ENCODE peak calls at places on chromosome 15, in five cellular contexts. One of them, this sample, is unnamed. For H3K27me3, the result is how much of the 10 kb centered on the place peaks cover.

GRCh38 chr15:76588811-76589747 is 252.5 kb downstream of the ISL2 start:
- DNase-seq in tibial nerve: no peak
- DNase-seq in heart right ventricle: no peak
- DNase-seq in uterus: no peak
- DNase-seq in right cardiac atrium: peak
- DNase-seq in this sample: no peak

GRCh38 chr15:77335298-77335697 is 84.6 kb downstream of the PEAK1 start:
- DNase-seq in uterus: no peak
- DNase-seq in right cardiac atrium: peak
- DNase-seq in tibial nerve: no peak
- DNase-seq in heart right ventricle: peak
- DNase-seq in this sample: peak

GRCh38 chr15:84057714-84058331 is 177.8 kb upstream of the GOLGA6L4 start:
- DNase-seq in uterus: no peak
- DNase-seq in right cardiac atrium: no peak
- DNase-seq in tibial nerve: no peak
- DNase-seq in heart right ventricle: no peak
- DNase-seq in this sample: no peak

GRCh38 chr15:101124731-101125558 is 126.9 kb downstream of the CHSY1 start:
- DNase-seq in uterus: no peak
- DNase-seq in heart right ventricle: no peak
- DNase-seq in tibial nerve: no peak
- DNase-seq in right cardiac atrium: peak
- DNase-seq in this sample: no peak

GRCh38 chr15:78355185-78355584 is 15.0 kb downstream of the CRABP1 start:
- DNase-seq in heart right ventricle: no peak
- DNase-seq in uterus: no peak
- DNase-seq in tibial nerve: no peak
- DNase-seq in right cardiac atrium: no peak
- DNase-seq in this sample: no peak

GRCh38 chr15:84840741-84841429 is 23.7 kb downstream of the ALPK3 start:
- DNase-seq in uterus: peak
- DNase-seq in right cardiac atrium: peak
- DNase-seq in heart right ventricle: peak
- DNase-seq in tibial nerve: peak
- DNase-seq in this sample: no peak

GRCh38 chr15:94607176-94607654 is 375.9 kb downstream of the MCTP2 start:
- DNase-seq in heart right ventricle: peak
- DNase-seq in tibial nerve: peak
- DNase-seq in uterus: no peak
- DNase-seq in right cardiac atrium: peak
- DNase-seq in this sample: no peak

GRCh38 chr15:66832679-66833078 is 130.6 kb downstream of the SMAD6 start:
- DNase-seq in right cardiac atrium: no peak
- DNase-seq in tibial nerve: no peak
- DNase-seq in heart right ventricle: no peak
- DNase-seq in uterus: no peak
- DNase-seq in this sample: no peak

GRCh38 chr15:63628123-63628822 is 31.1 kb downstream of the FBXL22 start:
- DNase-seq in tibial nerve: no peak
- DNase-seq in uterus: no peak
- DNase-seq in heart right ventricle: no peak
- DNase-seq in right cardiac atrium: no peak
- DNase-seq in this sample: no peak

GRCh38 chr15:63633312-63633711 is 36.1 kb downstream of the FBXL22 start:
- DNase-seq in tibial nerve: no peak
- DNase-seq in heart right ventricle: no peak
- DNase-seq in uterus: no peak
- DNase-seq in right cardiac atrium: no peak
- DNase-seq in this sample: no peak

GRCh38 chr15:63634154-63634553 is 37.0 kb downstream of the FBXL22 start:
- DNase-seq in tibial nerve: no peak
- DNase-seq in right cardiac atrium: no peak
- DNase-seq in heart right ventricle: no peak
- DNase-seq in uterus: no peak
- DNase-seq in this sample: no peak

GRCh38 chr15:63626955-63627354 is 29.8 kb downstream of the FBXL22 start:
- DNase-seq in right cardiac atrium: no peak
- DNase-seq in tibial nerve: no peak
- DNase-seq in uterus: no peak
- DNase-seq in heart right ventricle: no peak
- DNase-seq in this sample: no peak

GRCh38 chr15:63630036-63630751 is 33.0 kb downstream of the FBXL22 start:
- DNase-seq in heart right ventricle: no peak
- DNase-seq in tibial nerve: peak
- DNase-seq in uterus: no peak
- DNase-seq in right cardiac atrium: no peak
- DNase-seq in this sample: no peak
- H3K27me3 ChIP-seq in heart right ventricle: under half
- H3K27me3 ChIP-seq in tibial nerve: under half
- H3K27me3 ChIP-seq in uterus: under half
- H3K27me3 ChIP-seq in right cardiac atrium: under half
- H3K27me3 ChIP-seq in this sample: under half

GRCh38 chr15:89776274-89777072 is at the start of gene MESP2:
- DNase-seq in uterus: peak
- DNase-seq in tibial nerve: peak
- DNase-seq in right cardiac atrium: peak
- DNase-seq in heart right ventricle: peak
- DNase-seq in this sample: peak

GRCh38 chr15:89775815-89776214 is 317 bp upstream of the MESP2 start:
- DNase-seq in right cardiac atrium: no peak
- DNase-seq in heart right ventricle: no peak
- DNase-seq in tibial nerve: no peak
- DNase-seq in uterus: no peak
- DNase-seq in this sample: no peak

GRCh38 chr15:89774492-89774891 is 1.6 kb upstream of the MESP2 start:
- DNase-seq in heart right ventricle: no peak
- DNase-seq in tibial nerve: no peak
- DNase-seq in uterus: no peak
- DNase-seq in right cardiac atrium: no peak
- DNase-seq in this sample: no peak

GRCh38 chr15:89770041-89770440 is 6.1 kb upstream of the MESP2 start:
- DNase-seq in tibial nerve: no peak
- DNase-seq in right cardiac atrium: no peak
- DNase-seq in uterus: no peak
- DNase-seq in heart right ventricle: no peak
- DNase-seq in this sample: no peak

DNA sequence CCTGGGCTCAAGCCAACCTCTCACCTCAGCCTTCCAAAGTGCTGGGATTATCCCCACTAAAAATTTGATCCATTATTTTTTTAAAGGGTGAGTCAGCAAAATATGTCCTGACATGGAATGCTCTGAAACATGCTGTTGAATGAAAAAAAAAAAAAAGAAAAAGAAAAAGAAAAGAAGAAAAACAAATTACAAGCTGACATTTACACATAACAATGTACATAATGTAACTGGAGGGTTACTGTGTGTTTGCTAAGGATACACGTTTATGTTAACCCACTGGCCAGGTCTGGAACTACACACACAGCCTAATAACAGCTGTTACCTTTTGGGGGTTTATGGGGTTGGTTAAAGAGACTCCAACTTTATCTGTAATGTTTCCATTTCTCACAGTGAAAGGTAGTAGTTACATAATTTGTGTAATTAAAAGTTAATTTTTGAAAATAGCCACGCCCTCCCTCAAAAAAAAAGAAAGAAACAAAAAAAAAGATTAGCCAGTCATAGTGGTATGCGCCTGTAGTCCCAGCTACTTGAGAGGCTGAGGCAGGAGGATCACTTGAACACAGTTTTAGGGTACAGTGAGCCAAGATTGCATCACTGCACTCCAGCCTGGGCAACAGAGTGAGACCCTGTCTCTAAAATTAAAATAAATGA is 3.1 kb upstream of the MESP2 start:
- DNase-seq in tibial nerve: no peak
- DNase-seq in heart right ventricle: no peak
- DNase-seq in right cardiac atrium: no peak
- DNase-seq in uterus: no peak
- DNase-seq in this sample: no peak
- H3K27me3 ChIP-seq in tibial nerve: under half
- H3K27me3 ChIP-seq in heart right ventricle: under half
- H3K27me3 ChIP-seq in right cardiac atrium: under half
- H3K27me3 ChIP-seq in uterus: under half
- H3K27me3 ChIP-seq in this sample: under half

DNA sequence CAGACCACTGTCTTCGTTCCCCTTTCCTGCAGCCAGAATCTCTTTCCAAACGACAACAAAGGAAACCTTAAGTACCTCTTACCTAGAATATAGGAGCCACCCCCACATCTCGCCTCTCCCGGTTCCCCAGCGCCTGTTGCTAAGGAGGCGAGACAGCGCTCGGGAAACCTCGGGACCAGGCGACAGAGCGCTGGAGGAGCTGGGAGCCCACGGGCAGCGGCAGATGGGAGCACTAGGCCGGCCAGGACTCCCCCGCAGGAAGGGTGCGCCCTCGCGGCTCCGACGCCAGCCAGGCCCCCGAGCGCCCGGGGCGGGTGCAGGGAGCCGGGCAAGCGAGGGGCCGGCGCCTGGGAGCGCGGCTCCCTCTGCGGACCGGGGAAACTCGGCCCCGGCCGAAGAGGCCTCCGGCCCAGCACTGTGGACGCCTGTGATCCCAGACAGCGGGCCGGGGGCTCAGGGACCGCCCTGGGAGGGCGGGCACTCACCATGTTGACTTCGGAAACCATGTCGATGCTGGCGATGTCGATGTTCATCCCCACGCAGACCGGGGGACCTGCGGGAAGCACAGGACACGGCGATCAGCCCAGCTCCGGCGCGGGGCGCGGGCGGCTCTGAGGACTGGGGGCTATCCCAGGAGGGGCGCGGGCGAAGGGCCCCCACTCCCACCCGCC is 814 bp downstream of the GABRB3 start:
- DNase-seq in tibial nerve: no peak
- DNase-seq in uterus: no peak
- DNase-seq in heart right ventricle: no peak
- DNase-seq in right cardiac atrium: peak
- DNase-seq in this sample: peak
- H3K27me3 ChIP-seq in tibial nerve: under half
- H3K27me3 ChIP-seq in uterus: under half
- H3K27me3 ChIP-seq in heart right ventricle: half or more
- H3K27me3 ChIP-seq in right cardiac atrium: under half
- H3K27me3 ChIP-seq in this sample: under half

GRCh38 chr15:60012695-60013094 is 8.6 kb downstream of the FOXB1 start:
- DNase-seq in heart right ventricle: no peak
- DNase-seq in tibial nerve: no peak
- DNase-seq in right cardiac atrium: no peak
- DNase-seq in uterus: no peak
- DNase-seq in this sample: no peak
- H3K27me3 ChIP-seq in heart right ventricle: half or more
- H3K27me3 ChIP-seq in tibial nerve: under half
- H3K27me3 ChIP-seq in right cardiac atrium: under half
- H3K27me3 ChIP-seq in uterus: under half
- H3K27me3 ChIP-seq in this sample: half or more